ENCODE peak calls at places on chromosomes 5 and 9, in four cellular contexts. X is spleen; V is CD8-positive, alpha-beta T cell; Q is AG09309. T is an unnamed sample.

GRCh38 chr5:133295520-133295919 is 243.7 kb downstream of the HSPA4 start:
- DNase-seq in Q (no peak), V (no peak), X (no peak), T (no peak)

GRCh38 chr9:10921671-10922070 is 308.9 kb upstream of the PTPRD start:
- DNase-seq in V (no peak), X (no peak), Q (no peak), T (no peak)

GRCh38 chr5:115194671-115195070 is 25.0 kb upstream of the TRIM36 start:
- DNase-seq in X (no peak), Q (peak), V (no peak), T (no peak)

GRCh38 chr5:79032031-79032711 is 37.3 kb downstream of the DMGDH start:
- DNase-seq in Q (no peak), X (no peak), V (no peak), T (no peak)

GRCh38 chr5:41156739-41157138 is 56.6 kb downstream of the C6 start:
- DNase-seq in Q (no peak), X (no peak), V (no peak), T (no peak)

GRCh38 chr9:126406075-126406675 is 79.5 kb downstream of the MVB12B start:
- DNase-seq in X (no peak), V (no peak), Q (peak), T (no peak)

GRCh38 chr5:159331099-159331973 is 1.0 kb upstream of the IL12B start:
- DNase-seq in X (peak), V (peak), Q (no peak), T (peak)

GRCh38 chr9:134346151-134346550 is 19.9 kb downstream of the RXRA start:
- DNase-seq in X (no peak), V (no peak), Q (no peak), T (peak)

GRCh38 chr5:16934123-16934522 is 2.0 kb downstream of the MYO10 start:
- DNase-seq in V (no peak), X (peak), Q (peak), T (peak)

GRCh38 chr9:9557804-9558334 is 1054.9 kb downstream of the PTPRD start:
- DNase-seq in Q (no peak), V (no peak), X (no peak), T (no peak)

DNA sequence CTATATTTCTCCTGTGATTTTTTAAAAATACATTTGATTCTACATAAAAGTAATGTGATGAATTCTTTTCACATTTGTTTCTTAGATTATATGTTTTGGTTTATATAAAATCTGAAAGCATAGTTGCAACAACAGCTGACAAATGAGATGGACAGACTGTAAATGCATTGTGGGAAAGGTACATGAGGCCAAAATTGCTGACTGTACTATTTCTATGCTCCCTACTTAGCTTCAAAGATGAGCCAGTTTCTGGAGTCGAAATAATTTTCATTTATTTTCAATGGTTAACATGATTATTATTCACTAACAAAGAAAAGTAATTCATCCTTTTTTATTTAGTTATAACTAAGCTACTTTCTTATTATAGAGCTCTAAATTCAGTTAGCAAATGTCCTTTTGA is 441.3 kb upstream of the CCNG1 start:
- DNase-seq in V (no peak), X (no peak), Q (no peak), T (no peak)
- TF ChIP-seq CTCF in V (no peak), X (no peak), Q (no peak), T (no peak)

GRCh38 chr9:111399211-111399739 is 69.3 kb upstream of the OR2K2 start:
- DNase-seq in V (no peak), X (no peak), Q (no peak), T (no peak)

GRCh38 chr9:111389406-111389805 is 59.4 kb upstream of the OR2K2 start:
- DNase-seq in X (no peak), V (no peak), Q (no peak), T (no peak)

GRCh38 chr9:111399772-111400563 is 69.9 kb upstream of the OR2K2 start:
- DNase-seq in V (no peak), Q (no peak), X (no peak), T (no peak)

DNA sequence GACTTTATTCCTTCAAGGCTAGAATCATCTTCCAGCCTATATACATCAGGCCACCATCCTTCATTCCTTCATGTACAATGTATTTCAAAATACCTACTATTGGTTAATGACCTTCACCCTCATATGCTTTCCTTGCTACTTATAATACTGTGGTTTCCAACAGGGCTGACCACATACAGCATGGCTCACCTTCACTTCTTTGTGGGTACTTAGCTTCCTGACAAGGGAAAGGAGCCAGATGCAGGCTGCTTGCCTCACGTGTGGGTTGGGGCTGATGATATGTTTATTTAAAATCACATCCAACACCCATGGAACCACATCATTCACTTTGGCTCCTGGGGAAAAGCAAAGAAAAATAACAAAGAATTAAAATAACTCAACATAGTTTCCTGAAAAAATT is 63.9 kb upstream of the OR2K2 start:
- DNase-seq in X (no peak), V (no peak), Q (no peak), T (no peak)
- TF ChIP-seq CTCF in X (no peak), V (no peak), Q (no peak), T (no peak)

GRCh38 chr5:123000731-123001130 is 35.8 kb downstream of the PPIC start:
- DNase-seq in X (no peak), V (no peak), Q (no peak), T (no peak)

GRCh38 chr5:123001801-123002200 is 34.7 kb downstream of the PPIC start:
- DNase-seq in Q (no peak), X (no peak), V (no peak), T (no peak)

GRCh38 chr5:122996102-122996501 is 40.4 kb downstream of the PPIC start:
- DNase-seq in Q (no peak), V (no peak), X (no peak), T (no peak)

GRCh38 chr5:122997294-122997693 is 39.2 kb downstream of the PPIC start:
- DNase-seq in V (no peak), Q (no peak), X (no peak), T (no peak)

GRCh38 chr5:122999947-123000563 is 36.5 kb downstream of the PPIC start:
- DNase-seq in V (peak), X (no peak), Q (no peak), T (no peak)
- TF ChIP-seq CTCF in V (no peak), X (peak), Q (no peak), T (peak)

GRCh38 chr5:83564069-83564749 is 92.7 kb downstream of the VCAN start:
- DNase-seq in Q (no peak), V (no peak), X (no peak), T (no peak)
- TF ChIP-seq CTCF in Q (peak), V (peak), X (peak), T (peak)